ENCODE peak calls at places on chromosome 5, in six cellular contexts. X, K, W, Q, G and J are unnamed samples. For H3K4me1 and H3K9me3, the result is how much of the 10 kb centered on the place peaks cover.

GRCh38 chr5:74870299-74871067 is 4.3 kb upstream of the FAM169A start:
- DNase-seq in K (no peak), Q (no peak), W (no peak), X (no peak), G (no peak), J (no peak)

GRCh38 chr5:145661737-145662530 is 173.2 kb downstream of the PRELID2 start:
- DNase-seq in Q (no peak), K (no peak), W (peak), X (no peak), G (no peak), J (no peak)

GRCh38 chr5:96111080-96111756 is 149.6 kb upstream of the ELL2 start:
- DNase-seq in G (no peak), W (no peak), X (no peak), K (no peak), Q (no peak), J (no peak)

GRCh38 chr5:55223219-55223987 is 3.7 kb downstream of the MCIDAS start:
- DNase-seq in W (no peak), X (no peak), K (no peak), Q (no peak), G (no peak), J (no peak)

GRCh38 chr5:138470322-138471285 is 5.3 kb downstream of the EGR1 start:
- DNase-seq in W (no peak), K (no peak), X (no peak), Q (no peak), G (no peak), J (no peak)

GRCh38 chr5:169011009-169011408 is 289.9 kb downstream of the SLIT3 start:
- DNase-seq in K (no peak), W (no peak), Q (no peak), X (no peak), G (no peak), J (no peak)

GRCh38 chr5:73534001-73534547 is 31.4 kb downstream of the ANKRA2 start:
- DNase-seq in W (peak), G (no peak), X (no peak), Q (no peak), K (no peak), J (no peak)

GRCh38 chr5:25694805-25695204 is 1050.0 kb upstream of the CDH10 start:
- DNase-seq in K (no peak), G (no peak), W (no peak), X (no peak), Q (no peak), J (no peak)

GRCh38 chr5:131000289-131000688 is 164.8 kb downstream of the HINT1 start:
- DNase-seq in G (no peak), X (no peak), K (no peak), Q (no peak), W (no peak), J (no peak)

GRCh38 chr5:43068037-43068436 is 27.9 kb upstream of the ANXA2R start:
- DNase-seq in K (no peak), W (no peak), Q (no peak), G (no peak), X (no peak), J (no peak)

GRCh38 chr5:151086905-151087360 is 6.1 kb upstream of the TNIP1 start:
- DNase-seq in K (no peak), G (peak), X (no peak), W (peak), Q (no peak), J (peak)

GRCh38 chr5:158869092-158869491 is 230.6 kb downstream of the EBF1 start:
- DNase-seq in Q (no peak), W (no peak), X (no peak), G (no peak), K (no peak), J (no peak)

GRCh38 chr5:124702442-124703024 is 43.9 kb downstream of the ZNF608 start:
- DNase-seq in K (no peak), Q (no peak), X (no peak), G (no peak), W (no peak), J (no peak)

GRCh38 chr5:67015577-67016290 is 180.9 kb downstream of the CD180 start:
- DNase-seq in W (peak), K (no peak), G (no peak), Q (no peak), X (no peak), J (no peak)

GRCh38 chr5:55052383-55052931 is 28.4 kb downstream of the GZMK start:
- DNase-seq in X (no peak), G (no peak), W (peak), K (no peak), Q (no peak), J (no peak)

GRCh38 chr5:93130623-93131022 is 450.4 kb downstream of the NR2F1-AS1 start:
- DNase-seq in G (no peak), W (no peak), K (no peak), Q (no peak), X (no peak), J (no peak)

GRCh38 chr5:124677376-124677998 is 69.0 kb downstream of the ZNF608 start:
- DNase-seq in Q (no peak), X (no peak), G (no peak), W (peak), K (no peak), J (no peak)

DNA sequence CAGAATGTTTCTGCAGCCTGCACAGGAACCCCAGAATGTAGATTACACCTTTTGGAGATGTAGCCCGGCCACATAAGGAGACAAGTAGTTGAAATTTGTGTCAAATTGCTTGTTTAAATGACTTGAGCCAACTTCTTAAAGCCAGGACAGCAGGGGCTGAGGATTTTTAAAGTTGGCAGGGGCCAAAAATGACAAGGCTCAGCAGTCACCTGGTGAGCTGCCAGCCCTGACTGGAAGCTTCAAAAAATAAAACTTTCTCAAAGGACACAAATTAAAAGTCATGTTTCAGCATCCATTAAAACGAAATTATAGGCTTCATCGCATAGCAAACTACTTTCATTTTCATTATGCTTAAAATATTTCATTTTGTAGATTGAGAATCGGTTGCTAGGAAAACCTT is 340.3 kb upstream of the WWC1 start:
- DNase-seq in X (no peak), G (no peak), K (no peak), Q (no peak), W (no peak), J (no peak)
- H3K4me1 ChIP-seq in X (under half), G (under half), K (under half), Q (under half), W (under half), J (under half)

GRCh38 chr5:6856658-6857057 is 143.4 kb downstream of the TENT4A start:
- DNase-seq in W (no peak), X (no peak), K (no peak), Q (no peak), G (peak), J (no peak)
- H3K9me3 ChIP-seq in W (under half), X (under half), K (under half), Q (under half), G (under half), J (under half)

GRCh38 chr5:157215143-157215825 is 34.6 kb downstream of the ITK start:
- DNase-seq in W (no peak), X (no peak), K (no peak), Q (no peak), G (no peak), J (no peak)

GRCh38 chr5:157213527-157214243 is 33.0 kb downstream of the ITK start:
- DNase-seq in Q (no peak), G (no peak), W (no peak), X (no peak), K (no peak), J (no peak)

GRCh38 chr5:157215826-157216167 is 35.2 kb downstream of the ITK start:
- DNase-seq in K (no peak), W (no peak), G (no peak), Q (no peak), X (no peak), J (no peak)

GRCh38 chr5:157212307-157212706 is 31.7 kb downstream of the ITK start:
- DNase-seq in W (no peak), G (no peak), X (no peak), K (no peak), Q (no peak), J (no peak)

GRCh38 chr5:157214399-157214798 is 33.8 kb downstream of the ITK start:
- DNase-seq in W (no peak), Q (no peak), K (no peak), G (no peak), X (no peak), J (no peak)
- H3K4me3 ChIP-seq in W (no peak), Q (no peak), K (no peak), G (no peak), X (no peak), J (no peak)

DNA sequence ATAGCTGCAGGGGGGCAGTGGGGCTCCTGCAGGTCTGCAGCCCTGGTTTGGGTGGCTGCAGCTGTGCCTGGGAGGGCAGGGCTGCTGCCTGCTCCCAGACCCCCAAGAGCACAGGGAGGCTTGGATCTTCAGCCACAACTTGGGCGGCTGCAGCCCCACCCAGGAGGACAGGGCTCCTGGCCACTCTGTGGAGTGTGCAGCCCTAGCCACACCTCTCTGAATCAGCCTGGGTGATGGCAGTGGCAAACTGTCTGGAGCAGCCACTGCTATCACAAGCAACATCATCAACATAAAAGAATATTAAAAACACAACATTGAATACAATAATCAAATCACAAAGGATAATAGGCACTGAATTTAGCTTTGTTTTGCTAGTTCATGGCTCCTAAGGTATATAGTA is 164.9 kb upstream of the SLC27A6 start:
- DNase-seq in Q (no peak), W (no peak), X (no peak), G (no peak), K (no peak), J (no peak)
- H3K4me1 ChIP-seq in Q (under half), W (under half), X (under half), G (under half), K (under half), J (under half)

GRCh38 chr5:178940569-178941360 is at the start of gene ZNF454:
- DNase-seq in W (peak), K (peak), Q (peak), X (peak), G (peak), J (no peak)

DNA sequence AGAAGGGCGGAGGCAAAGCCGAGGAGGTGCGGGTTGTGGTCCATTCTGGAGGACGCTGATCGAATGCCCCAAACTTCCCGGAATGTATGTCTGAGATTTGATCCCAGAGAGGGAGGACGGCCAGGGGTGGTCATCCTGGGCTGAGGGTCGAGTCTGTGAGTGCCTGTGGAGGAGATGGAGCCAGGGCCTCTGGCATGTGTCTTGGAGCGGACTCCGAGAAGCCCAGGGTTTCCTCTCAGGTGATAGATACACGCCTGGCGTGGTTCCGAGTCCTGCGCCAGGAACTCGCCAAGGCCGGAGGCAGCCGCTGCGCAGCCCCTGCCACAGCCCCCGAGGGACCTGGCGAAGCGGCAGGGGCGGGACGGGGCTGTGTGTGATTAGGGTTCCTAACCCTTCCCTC is 363 bp downstream of the ZNF454 start:
- DNase-seq in W (no peak), X (no peak), G (no peak), K (no peak), Q (no peak), J (no peak)
- H3K9me3 ChIP-seq in W (half or more), X (under half), G (under half), K (half or more), Q (under half), J (under half)

DNA sequence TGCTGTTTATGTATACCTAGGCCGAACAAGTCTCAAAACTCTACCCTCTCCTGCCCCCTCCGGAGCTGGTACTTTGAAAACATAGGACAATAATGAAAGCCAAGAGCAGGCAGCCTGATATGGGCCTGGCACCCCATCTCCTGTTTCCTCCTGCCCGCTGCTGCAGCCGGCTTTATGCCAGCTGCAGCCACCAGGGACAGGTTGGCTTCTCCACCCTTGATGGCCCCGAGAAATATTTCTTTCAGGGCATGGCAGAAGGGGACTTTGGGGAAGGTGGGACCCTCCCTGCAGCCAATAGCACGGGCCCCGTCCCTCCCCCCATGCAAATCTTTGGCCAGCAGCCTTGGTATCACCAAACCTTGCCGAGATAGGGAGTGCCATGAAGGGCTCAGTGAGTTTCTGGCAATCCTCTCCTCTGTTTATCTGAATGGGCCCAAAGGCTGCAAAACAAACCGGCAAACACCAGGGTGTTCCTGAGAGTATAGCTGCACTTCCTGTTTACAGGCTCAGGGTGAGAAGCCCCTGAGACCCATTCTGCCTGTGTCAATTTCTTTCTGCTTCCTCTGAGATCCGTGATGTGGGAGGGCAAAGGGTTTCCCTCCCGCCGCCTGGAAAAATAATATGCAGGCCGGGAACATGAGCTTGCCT is 73.4 kb upstream of the BOD1 start:
- DNase-seq in W (no peak), X (no peak), G (peak), K (no peak), Q (peak), J (no peak)
- H3K4me3 ChIP-seq in W (no peak), X (no peak), G (no peak), K (no peak), Q (peak), J (no peak)

GRCh38 chr5:134511796-134512660 is 13.4 kb upstream of the JADE2 start:
- DNase-seq in Q (peak), K (peak), X (peak), G (peak), W (peak), J (no peak)
- H3K4me1 ChIP-seq in Q (under half), K (under half), X (under half), G (under half), W (under half), J (under half)